ENCODE peak calls at places on chromosome 17, in eight cellular contexts. H is CD8-positive, alpha-beta T cell; G is transverse colon; N is upper lobe of right lung; W is fibroblast of lung; P is IMR-90; X is body of pancreas; B is iPS DF 6.9. Z is an unnamed sample. For H3K4me1, the result is how much of the 10 kb centered on the place peaks cover.

GRCh38 chr17:40331743-40332641 is 23.0 kb downstream of the RARA start:
- DNase-seq in H (no peak), G (peak), N (peak), W (peak), P (no peak), X (peak), B (no peak), Z (no peak)

GRCh38 chr17:882827-883585 is 96.6 kb downstream of the NXN start:
- DNase-seq in H (no peak), G (peak), N (no peak), W (peak), P (peak), X (peak), B (no peak), Z (peak)

GRCh38 chr17:32015245-32016013 is 8.2 kb downstream of the LRRC37B start:
- DNase-seq in H (no peak), G (no peak), N (no peak), W (peak), P (peak), X (no peak), B (no peak), Z (peak)

GRCh38 chr17:43324205-43324893 is 74.4 kb upstream of the ARL4D start:
- DNase-seq in H (no peak), G (no peak), N (no peak), W (no peak), P (no peak), X (no peak), B (no peak), Z (no peak)

GRCh38 chr17:80909635-80910034 is 82.0 kb upstream of the CHMP6 start:
- DNase-seq in H (no peak), G (no peak), N (no peak), W (no peak), P (no peak), X (no peak), B (no peak), Z (no peak)

GRCh38 chr17:27975146-27976011 is 67.1 kb upstream of the NLK start:
- DNase-seq in H (no peak), G (no peak), N (no peak), W (no peak), P (peak), X (peak), B (no peak), Z (peak)

GRCh38 chr17:33210240-33210639 is 82.9 kb downstream of the ASIC2 start:
- DNase-seq in H (no peak), G (no peak), N (no peak), W (no peak), P (no peak), X (no peak), B (no peak), Z (no peak)

GRCh38 chr17:1561420-1562177 is 993 bp downstream of the PITPNA start:
- DNase-seq in H (peak), G (no peak), N (peak), W (peak), P (no peak), X (peak), B (no peak), Z (no peak)

GRCh38 chr17:9115446-9116265 is 94.3 kb downstream of the NTN1 start:
- DNase-seq in H (peak), G (peak), N (peak), W (peak), P (peak), X (peak), B (peak), Z (peak)

GRCh38 chr17:8123695-8124349 is at the start of gene HES7:
- DNase-seq in H (no peak), G (no peak), N (no peak), W (peak), P (peak), X (peak), B (no peak), Z (peak)

GRCh38 chr17:10748475-10749110 is 18.8 kb upstream of the TMEM220 start:
- DNase-seq in H (no peak), G (no peak), N (no peak), W (no peak), P (no peak), X (no peak), B (no peak), Z (no peak)

GRCh38 chr17:12712941-12713340 is 47.3 kb downstream of the MYOCD start:
- DNase-seq in H (no peak), G (no peak), N (no peak), W (no peak), P (no peak), X (no peak), B (no peak), Z (no peak)

GRCh38 chr17:78362232-78362631 is 2.4 kb upstream of the SOCS3 start:
- DNase-seq in H (no peak), G (no peak), N (no peak), W (no peak), P (no peak), X (no peak), B (no peak), Z (no peak)
- H3K4me1 ChIP-seq in H (under half), G (under half), N (under half), W (under half), P (under half), X (under half), B (under half), Z (half or more)

GRCh38 chr17:77437747-77438146 is 297.0 kb downstream of the SEC14L1 start:
- DNase-seq in H (peak), G (no peak), N (no peak), W (no peak), P (no peak), X (no peak), B (no peak), Z (no peak)

GRCh38 chr17:77437017-77437416 is 296.2 kb downstream of the SEC14L1 start:
- DNase-seq in H (peak), G (peak), N (no peak), W (peak), P (peak), X (no peak), B (no peak), Z (peak)

GRCh38 chr17:77435272-77436057 is 294.7 kb downstream of the SEC14L1 start:
- DNase-seq in H (peak), G (no peak), N (no peak), W (no peak), P (no peak), X (no peak), B (no peak), Z (no peak)

GRCh38 chr17:77436058-77436442 is 295.3 kb downstream of the SEC14L1 start:
- DNase-seq in H (peak), G (no peak), N (no peak), W (peak), P (peak), X (no peak), B (no peak), Z (peak)

GRCh38 chr17:77436481-77436880 is 295.7 kb downstream of the SEC14L1 start:
- DNase-seq in H (peak), G (no peak), N (no peak), W (no peak), P (no peak), X (no peak), B (no peak), Z (no peak)
- H3K27ac ChIP-seq in H (peak), G (peak), N (no peak), W (peak), P (peak), X (no peak), B (no peak), Z (peak)

DNA sequence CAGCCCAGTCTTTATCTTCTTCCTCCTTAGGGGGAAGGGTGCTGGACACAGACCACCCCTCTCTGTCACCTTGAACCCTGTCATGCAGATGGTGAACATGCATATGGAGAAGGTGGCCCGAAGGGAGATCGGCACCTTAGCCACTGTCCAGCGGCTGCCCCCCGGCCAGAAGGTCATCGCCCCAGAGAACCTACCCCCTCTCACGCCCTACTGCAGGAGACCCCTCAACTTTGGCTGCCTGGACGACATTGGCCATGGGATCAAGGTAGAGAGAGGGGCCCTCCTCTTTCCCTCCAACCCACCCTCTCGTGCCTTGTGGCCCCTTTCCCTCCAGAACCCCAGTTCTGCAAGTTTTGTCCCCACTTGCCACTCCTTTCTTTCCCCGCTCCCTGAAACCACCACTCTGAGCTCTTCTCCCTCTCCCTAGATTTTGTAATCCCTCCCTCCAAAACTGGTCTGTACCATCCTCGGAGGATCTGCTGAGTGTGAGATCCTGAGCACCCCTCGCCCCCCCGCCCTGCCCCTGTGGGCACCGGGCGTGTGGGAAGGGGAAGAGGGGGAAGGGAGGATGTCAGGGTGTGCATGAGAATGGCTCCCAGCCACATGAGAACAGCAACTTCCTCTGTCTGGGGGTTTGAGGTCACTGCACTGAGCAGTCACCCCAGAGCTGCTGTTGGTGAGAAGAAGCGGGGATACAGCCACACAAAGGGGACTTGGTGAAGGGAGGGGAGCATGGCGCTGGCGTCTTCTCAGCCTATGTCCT is 7.3 kb downstream of the ABI3 start:
- DNase-seq in H (peak), G (peak), N (peak), W (no peak), P (no peak), X (no peak), B (no peak), Z (no peak)
- H3K4me1 ChIP-seq in H (half or more), G (under half), N (half or more), W (under half), P (under half), X (under half), B (under half), Z (under half)

DNA sequence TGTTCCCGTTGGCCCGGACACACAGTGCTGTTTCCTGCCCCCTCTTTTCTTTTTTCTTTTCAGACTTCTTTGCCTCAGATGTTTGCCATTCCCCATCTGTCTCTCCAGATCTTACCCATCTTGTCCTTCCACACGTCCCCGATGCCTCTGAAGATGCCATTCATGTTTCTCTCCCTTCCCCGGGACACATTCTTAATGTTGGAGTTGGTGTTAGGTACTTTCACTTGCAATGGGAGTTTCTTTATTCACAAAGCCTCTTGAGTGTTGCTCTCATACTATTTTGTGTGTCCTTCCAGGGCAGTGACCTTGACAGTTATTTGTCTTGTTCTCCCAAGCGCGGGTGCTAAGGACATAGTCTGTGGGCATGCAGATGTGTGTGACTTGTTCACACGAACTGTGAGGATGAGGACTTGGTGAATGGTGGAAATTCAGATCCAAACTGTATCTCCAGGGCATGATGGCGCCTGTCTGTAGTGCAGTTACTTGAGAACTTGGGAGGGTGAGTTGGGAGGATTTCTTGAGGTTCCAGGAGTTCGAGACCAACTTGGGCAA is 8.3 kb downstream of the SEC14L1 start:
- DNase-seq in H (no peak), G (no peak), N (no peak), W (no peak), P (no peak), X (no peak), B (no peak), Z (no peak)
- H3K27ac ChIP-seq in H (no peak), G (peak), N (peak), W (no peak), P (no peak), X (peak), B (no peak), Z (no peak)

DNA sequence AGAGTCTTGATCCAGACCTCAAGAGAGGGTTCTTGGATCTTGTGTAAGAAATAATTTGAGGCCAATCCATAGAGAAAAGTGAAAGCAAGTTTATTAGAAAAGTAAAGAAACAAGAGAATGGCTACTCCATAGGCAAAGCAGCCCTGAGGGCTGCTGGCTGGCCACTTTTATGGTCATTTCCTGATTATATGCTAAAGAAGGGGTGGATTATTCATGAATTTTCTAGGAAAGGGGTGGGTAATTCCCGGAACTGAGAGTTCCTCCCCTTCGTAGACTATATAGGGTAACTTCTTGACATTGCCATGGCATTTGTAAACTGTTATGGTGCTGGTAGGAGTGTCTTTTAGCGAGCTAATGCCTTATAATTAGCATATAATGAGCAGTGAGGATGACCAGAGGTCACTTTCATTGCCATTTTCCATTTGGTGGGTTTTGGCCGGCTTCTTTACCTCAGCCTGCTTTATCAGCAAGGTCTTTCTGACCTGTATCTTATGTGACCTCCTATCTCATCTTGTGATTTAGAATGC is 4.4 kb downstream of the DHRS7B start:
- DNase-seq in H (no peak), G (no peak), N (no peak), W (no peak), P (no peak), X (no peak), B (no peak), Z (no peak)
- H3K4me1 ChIP-seq in H (under half), G (under half), N (under half), W (under half), P (under half), X (under half), B (under half), Z (under half)

GRCh38 chr17:18184143-18185007 is 747 bp downstream of the ALKBH5 start:
- DNase-seq in H (peak), G (peak), N (peak), W (peak), P (peak), X (peak), B (no peak), Z (peak)

GRCh38 chr17:18187226-18187625 is 3.6 kb downstream of the ALKBH5 start:
- DNase-seq in H (no peak), G (no peak), N (no peak), W (no peak), P (no peak), X (no peak), B (no peak), Z (no peak)

GRCh38 chr17:18186271-18186982 is 2.8 kb downstream of the ALKBH5 start:
- DNase-seq in H (no peak), G (no peak), N (no peak), W (peak), P (peak), X (no peak), B (no peak), Z (no peak)

GRCh38 chr17:18185832-18186231 is 2.2 kb downstream of the ALKBH5 start:
- DNase-seq in H (no peak), G (no peak), N (no peak), W (peak), P (peak), X (no peak), B (no peak), Z (peak)

GRCh38 chr17:18185391-18185790 is 1.8 kb downstream of the ALKBH5 start:
- DNase-seq in H (no peak), G (no peak), N (no peak), W (peak), P (peak), X (no peak), B (no peak), Z (no peak)
- H3K27ac ChIP-seq in H (peak), G (peak), N (peak), W (peak), P (peak), X (peak), B (no peak), Z (peak)